ENCODE peak calls at places on chromosomes 4 and X, in six cellular contexts. R is neuronal stem cell, S is IMR-90, T is H1, O is mesenchymal stem cell, V is trophoblast cell. Q is an unnamed sample.

GRCh38 chr4:149887091-149887490 is 71.4 kb upstream of the IQCM start:
- DNase-seq in O (no peak), T (no peak), S (no peak), R (no peak), V (no peak), Q (no peak)

GRCh38 chr4:100849319-100849718 is 331.5 kb upstream of the EMCN start:
- DNase-seq in V (no peak), S (no peak), T (no peak), R (peak), O (no peak), Q (no peak)

GRCh38 chrX:9356846-9357245 is 108.0 kb upstream of the TBL1X start:
- DNase-seq in O (peak), V (peak), T (no peak), R (no peak), S (peak), Q (no peak)

GRCh38 chrX:106898462-106898861 is 4.7 kb downstream of the RIPPLY1 start:
- DNase-seq in O (peak), S (peak), T (no peak), V (peak), R (peak), Q (peak)

GRCh38 chr4:82898322-82899243 is 2.0 kb upstream of the THAP9 start:
- DNase-seq in R (no peak), O (peak), T (no peak), S (peak), V (peak), Q (peak)

GRCh38 chrX:57929373-57929772 is 19.1 kb upstream of the ZXDA start:
- DNase-seq in O (peak), S (peak), T (no peak), V (no peak), R (no peak), Q (peak)

GRCh38 chr4:175954685-175955084 is 111.0 kb upstream of the WDR17 start:
- DNase-seq in O (no peak), S (no peak), R (no peak), T (no peak), V (no peak), Q (no peak)

GRCh38 chr4:26873391-26874026 is 12.9 kb downstream of the STIM2 start:
- DNase-seq in O (no peak), T (no peak), S (no peak), R (no peak), V (no peak), Q (peak)

GRCh38 chr4:174383783-174384182 is 100.1 kb downstream of the CEP44 start:
- DNase-seq in R (no peak), O (no peak), S (no peak), T (no peak), V (no peak), Q (peak)

GRCh38 chrX:120136128-120136527 is 20.4 kb upstream of the RHOXF1 start:
- DNase-seq in O (no peak), V (no peak), T (no peak), S (no peak), R (no peak), Q (no peak)

GRCh38 chrX:120145295-120145925 is 13.0 kb upstream of the RHOXF2 start:
- DNase-seq in S (no peak), O (no peak), R (no peak), T (no peak), V (no peak), Q (no peak)

GRCh38 chrX:120144178-120144844 is 14.1 kb upstream of the RHOXF2 start:
- DNase-seq in T (no peak), V (no peak), S (no peak), R (no peak), O (peak), Q (peak)

GRCh38 chrX:120137439-120137838 is 21.0 kb upstream of the RHOXF2 start:
- DNase-seq in O (no peak), T (no peak), S (no peak), V (no peak), R (no peak), Q (no peak)

DNA sequence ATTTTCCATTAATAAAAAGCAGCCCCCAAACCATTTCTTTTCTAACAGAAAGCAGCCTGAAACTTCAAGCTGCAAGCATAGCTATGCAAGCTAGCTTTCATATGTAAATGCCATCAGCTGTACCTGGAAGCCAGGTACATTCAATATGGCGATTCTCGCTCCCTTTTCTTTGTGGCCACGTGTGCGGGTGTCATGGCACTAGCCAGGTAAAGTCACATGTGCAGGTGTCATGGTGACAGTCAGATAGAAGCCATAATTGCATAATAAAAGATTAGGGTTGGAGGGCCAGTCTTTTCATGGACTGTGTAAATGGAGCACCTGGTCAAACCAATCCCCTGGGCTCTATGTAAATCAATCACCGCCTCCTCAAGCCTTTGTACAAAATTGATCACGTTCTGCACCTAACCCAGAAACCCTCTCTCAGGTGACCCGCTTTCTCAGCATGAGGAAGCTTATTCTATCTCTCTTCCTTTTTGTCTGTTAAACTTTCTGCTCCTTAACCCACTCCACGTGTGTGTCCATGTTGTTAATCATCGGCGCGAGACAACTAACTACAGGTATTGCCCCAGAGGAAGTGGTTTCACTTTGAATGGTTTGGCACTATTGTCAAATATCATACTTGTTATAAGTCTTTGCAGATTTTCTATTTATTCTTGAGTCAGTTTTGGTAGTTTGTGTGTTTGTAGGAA is 18.0 kb upstream of the RHOXF2 start:
- DNase-seq in R (no peak), T (no peak), O (no peak), V (no peak), S (no peak), Q (no peak)
- H3K18ac ChIP-seq in R (no peak), T (no peak), O (no peak), V (no peak), S (no peak), Q (no peak)

GRCh38 chrX:132023117-132023895 is at the start of gene STK26:
- DNase-seq in R (peak), S (no peak), O (peak), T (peak), V (peak), Q (peak)
- H3K18ac ChIP-seq in R (peak), S (no peak), O (peak), T (peak), V (peak), Q (peak)

GRCh38 chr4:169941141-169941540 is 85.1 kb downstream of the MFAP3L start:
- DNase-seq in T (no peak), O (no peak), R (no peak), V (peak), S (no peak), Q (peak)

GRCh38 chr4:169945636-169946035 is 80.6 kb downstream of the MFAP3L start:
- DNase-seq in O (no peak), T (no peak), V (no peak), R (no peak), S (no peak), Q (no peak)

GRCh38 chr4:169934794-169935400 is 91.3 kb downstream of the MFAP3L start:
- DNase-seq in V (peak), T (no peak), O (no peak), R (peak), S (no peak), Q (peak)

DNA sequence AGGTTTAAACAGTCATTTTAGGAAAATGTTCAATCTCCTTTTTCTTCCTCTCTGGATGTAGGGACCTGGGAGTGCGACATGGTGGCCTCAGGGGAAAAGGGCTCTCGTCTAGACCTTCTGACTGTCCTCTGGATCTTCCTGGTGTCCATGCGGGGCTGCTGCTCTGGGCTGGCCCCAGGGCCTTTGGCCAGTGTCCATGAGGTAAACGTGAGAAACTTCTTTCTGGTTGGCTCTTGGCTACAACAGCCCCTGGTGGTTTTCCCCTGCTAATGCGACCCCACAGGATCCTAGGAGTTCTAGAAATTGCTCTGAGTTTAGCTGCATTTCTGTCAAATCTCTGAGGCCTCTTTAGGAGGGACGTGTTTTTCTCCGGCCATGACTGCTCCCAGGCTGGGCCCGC is 85.7 kb downstream of the MFAP3L start:
- DNase-seq in R (no peak), V (peak), O (no peak), S (no peak), T (no peak), Q (peak)
- H3K18ac ChIP-seq in R (no peak), V (no peak), O (no peak), S (no peak), T (no peak), Q (peak)

GRCh38 chr4:47914926-47915237 is 499 bp upstream of the NFXL1 start:
- DNase-seq in R (no peak), T (no peak), V (no peak), S (no peak), O (no peak), Q (no peak)

GRCh38 chr4:47913858-47914218 is 545 bp downstream of the NFXL1 start:
- DNase-seq in R (no peak), S (no peak), T (no peak), O (peak), V (peak), Q (peak)

GRCh38 chr4:47915378-47915777 is 995 bp upstream of the NFXL1 start:
- DNase-seq in R (no peak), V (no peak), O (no peak), T (no peak), S (no peak), Q (no peak)

GRCh38 chr4:47913328-47913727 is 1.1 kb downstream of the NFXL1 start:
- DNase-seq in V (peak), O (peak), R (no peak), S (peak), T (no peak), Q (peak)

GRCh38 chr4:47914219-47914925 is at the start of gene NFXL1:
- DNase-seq in S (peak), O (peak), R (peak), V (peak), T (peak), Q (peak)
- H3K18ac ChIP-seq in S (peak), O (peak), R (peak), V (peak), T (peak), Q (peak)

DNA sequence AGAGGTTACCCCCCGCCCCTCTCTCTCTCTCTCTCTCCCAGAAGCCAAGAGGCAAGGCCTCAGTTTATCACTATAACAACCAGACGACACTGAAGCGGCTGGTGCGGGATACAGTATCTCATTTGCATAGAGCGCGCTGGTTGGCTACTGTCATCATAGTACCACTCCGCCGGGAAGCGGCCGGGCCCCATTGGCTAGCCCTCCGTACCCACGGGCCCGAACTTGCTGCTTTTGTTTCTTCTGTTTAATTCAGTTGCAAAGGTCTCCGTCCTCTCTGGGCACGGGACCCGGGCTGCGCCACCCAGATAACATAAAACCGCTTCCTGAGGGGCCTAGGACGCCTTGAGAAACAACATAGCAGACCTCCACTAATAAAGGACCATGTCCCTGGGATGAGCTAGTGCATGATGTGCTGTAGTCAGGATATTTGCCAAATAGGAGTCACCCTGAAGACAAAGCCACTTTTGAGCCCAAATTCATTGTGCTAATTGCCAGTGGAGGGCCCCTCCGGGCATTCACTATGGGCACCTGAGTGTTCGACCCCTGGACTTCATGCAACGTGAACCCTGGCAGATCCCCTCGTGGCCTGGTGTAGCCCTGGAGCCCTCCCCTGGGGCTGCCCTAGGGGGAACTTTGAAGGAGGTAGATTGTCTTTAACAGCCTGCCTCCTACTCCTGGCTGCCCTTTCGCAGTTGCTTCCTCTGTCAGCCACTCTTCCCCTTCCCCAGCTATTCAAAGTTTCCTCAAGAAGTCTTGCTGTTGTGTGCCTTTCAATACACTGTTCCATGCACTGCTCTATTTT is at the start of gene PCYT1B:
- DNase-seq in O (peak), V (peak), T (peak), S (peak), R (no peak), Q (peak)
- H3K18ac ChIP-seq in O (no peak), V (no peak), T (peak), S (no peak), R (peak), Q (peak)

GRCh38 chr4:42442601-42443000 is 45.3 kb downstream of the SHISA3 start:
- DNase-seq in T (no peak), R (no peak), V (no peak), O (no peak), S (no peak), Q (no peak)
- H3K18ac ChIP-seq in T (no peak), R (no peak), V (no peak), O (no peak), S (no peak), Q (no peak)

DNA sequence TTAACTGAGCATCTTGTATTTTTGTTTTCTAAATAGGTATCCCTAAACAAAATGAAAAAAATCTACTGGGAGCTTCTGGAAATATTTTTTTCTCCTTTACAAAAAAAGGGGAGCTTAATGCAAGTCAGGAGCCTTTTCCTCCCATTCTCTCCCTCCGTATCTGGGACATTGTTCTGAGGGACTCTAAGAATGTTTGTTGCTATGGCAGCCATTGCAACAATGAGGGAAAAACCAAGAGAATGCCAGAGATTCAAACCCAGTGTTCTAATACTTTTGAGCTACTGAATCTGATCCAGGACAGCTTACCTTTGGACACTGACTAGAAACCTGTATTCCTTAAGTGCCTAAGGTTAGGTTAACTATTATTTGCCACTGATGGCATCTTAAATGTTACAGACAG is 485.7 kb upstream of the HS3ST1 start:
- DNase-seq in T (peak), V (peak), R (peak), S (no peak), O (no peak), Q (peak)
- H3K18ac ChIP-seq in T (no peak), V (no peak), R (no peak), S (no peak), O (no peak), Q (no peak)

DNA sequence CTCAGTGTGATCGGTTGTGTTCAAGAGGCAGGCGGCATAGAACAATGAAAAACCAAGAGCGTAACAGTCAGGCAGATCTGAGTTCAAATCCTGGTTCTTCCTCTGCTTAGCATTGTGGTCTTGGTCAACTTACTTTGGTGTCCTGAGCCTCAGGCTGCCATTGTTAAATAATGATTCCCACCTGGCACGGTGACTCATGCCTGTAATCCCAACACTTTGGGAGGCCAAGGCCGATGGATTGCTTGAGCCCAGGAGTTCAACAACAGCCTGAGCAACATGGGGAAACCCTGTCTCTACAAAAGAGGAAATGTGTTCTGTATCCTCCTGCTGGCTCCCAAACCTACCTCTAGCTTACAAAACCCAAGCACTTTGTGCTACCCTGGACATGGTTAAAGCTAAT is 129.0 kb upstream of the STX18 start:
- DNase-seq in T (no peak), S (no peak), V (no peak), R (no peak), O (peak), Q (no peak)
- H3K18ac ChIP-seq in T (no peak), S (no peak), V (no peak), R (no peak), O (no peak), Q (no peak)

DNA sequence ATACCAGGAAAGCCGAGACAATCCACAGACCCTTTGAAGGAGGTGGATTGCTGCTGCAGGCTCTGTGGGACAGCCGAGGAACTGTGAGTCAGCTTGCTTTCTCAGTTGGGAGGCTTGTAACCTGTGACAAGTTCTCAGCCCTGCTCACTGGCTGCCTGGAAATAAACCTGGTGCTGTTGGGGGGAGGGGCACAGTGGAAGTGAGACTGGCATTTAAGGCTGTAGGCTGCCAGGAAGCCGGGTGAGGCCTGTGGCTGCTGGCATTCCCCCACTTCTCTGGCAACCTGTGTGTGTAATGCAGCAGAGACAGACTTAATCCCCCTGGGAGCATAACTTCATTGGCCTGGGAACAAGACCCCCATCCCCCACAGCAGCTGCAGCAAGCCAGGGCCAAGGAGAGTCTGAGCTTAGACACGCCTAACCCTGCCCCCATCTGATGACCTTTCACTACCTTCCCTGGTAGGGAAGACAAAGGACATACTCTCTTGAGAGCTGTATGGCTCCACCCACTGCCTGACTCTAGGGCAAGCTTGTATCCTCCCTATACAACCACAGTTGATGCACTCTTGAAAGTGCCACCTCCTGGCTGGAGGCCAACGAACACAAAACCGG is 64.1 kb downstream of the ALPK1 start:
- DNase-seq in R (no peak), O (no peak), S (peak), V (no peak), T (peak), Q (peak)
- H3K18ac ChIP-seq in R (peak), O (peak), S (no peak), V (no peak), T (peak), Q (no peak)